ENCODE peak calls at places on chromosomes 11 and 22, in five cellular contexts. One of them, this sample, is unnamed.

GRCh38 chr11:269146-269890 is 8.9 kb upstream of the NLRP6 start:
- DNase-seq in astrocyte of the cerebellum: no peak
- DNase-seq in iPS DF 6.9: no peak
- DNase-seq in fibroblast of lung: no peak
- DNase-seq in heart right ventricle: no peak
- DNase-seq in this sample: no peak

GRCh38 chr11:79193663-79194062 is 247.2 kb downstream of the TENM4 start:
- DNase-seq in iPS DF 6.9: no peak
- DNase-seq in heart right ventricle: no peak
- DNase-seq in astrocyte of the cerebellum: no peak
- DNase-seq in fibroblast of lung: no peak
- DNase-seq in this sample: no peak

GRCh38 chr22:27995801-27996528 is 76.9 kb upstream of the PITPNB start:
- DNase-seq in heart right ventricle: no peak
- DNase-seq in astrocyte of the cerebellum: no peak
- DNase-seq in iPS DF 6.9: no peak
- DNase-seq in fibroblast of lung: no peak
- DNase-seq in this sample: no peak

GRCh38 chr11:64321533-64321932 is 3.6 kb downstream of the PRDX5 start:
- DNase-seq in iPS DF 6.9: no peak
- DNase-seq in heart right ventricle: no peak
- DNase-seq in astrocyte of the cerebellum: peak
- DNase-seq in fibroblast of lung: no peak
- DNase-seq in this sample: no peak

GRCh38 chr11:128732471-128733277 is 38.8 kb downstream of the FLI1 start:
- DNase-seq in heart right ventricle: no peak
- DNase-seq in iPS DF 6.9: no peak
- DNase-seq in astrocyte of the cerebellum: no peak
- DNase-seq in fibroblast of lung: no peak
- DNase-seq in this sample: no peak

GRCh38 chr11:13602844-13603243 is 65.6 kb upstream of the FAR1 start:
- DNase-seq in fibroblast of lung: no peak
- DNase-seq in iPS DF 6.9: no peak
- DNase-seq in astrocyte of the cerebellum: no peak
- DNase-seq in heart right ventricle: no peak
- DNase-seq in this sample: no peak

GRCh38 chr11:64856382-64857227 is 12.2 kb upstream of the CDC42BPG start:
- DNase-seq in iPS DF 6.9: no peak
- DNase-seq in heart right ventricle: peak
- DNase-seq in astrocyte of the cerebellum: no peak
- DNase-seq in fibroblast of lung: peak
- DNase-seq in this sample: no peak

GRCh38 chr11:63536669-63537292 is at the start of gene PLAAT4:
- DNase-seq in fibroblast of lung: peak
- DNase-seq in astrocyte of the cerebellum: peak
- DNase-seq in heart right ventricle: peak
- DNase-seq in iPS DF 6.9: no peak
- DNase-seq in this sample: no peak

GRCh38 chr11:126502982-126503381 is 147.5 kb downstream of the ST3GAL4 start:
- DNase-seq in heart right ventricle: no peak
- DNase-seq in iPS DF 6.9: no peak
- DNase-seq in fibroblast of lung: no peak
- DNase-seq in astrocyte of the cerebellum: no peak
- DNase-seq in this sample: no peak

GRCh38 chr11:1968454-1968995 is 21.4 kb downstream of the MRPL23 start:
- DNase-seq in heart right ventricle: no peak
- DNase-seq in iPS DF 6.9: no peak
- DNase-seq in astrocyte of the cerebellum: no peak
- DNase-seq in fibroblast of lung: no peak
- DNase-seq in this sample: no peak

GRCh38 chr11:134385774-134386565 is 26.1 kb downstream of the B3GAT1 start:
- DNase-seq in iPS DF 6.9: no peak
- DNase-seq in astrocyte of the cerebellum: no peak
- DNase-seq in heart right ventricle: no peak
- DNase-seq in fibroblast of lung: no peak
- DNase-seq in this sample: no peak

GRCh38 chr22:47277511-47277910 is 515.1 kb downstream of the TBC1D22A start:
- DNase-seq in heart right ventricle: no peak
- DNase-seq in fibroblast of lung: no peak
- DNase-seq in iPS DF 6.9: no peak
- DNase-seq in astrocyte of the cerebellum: no peak
- DNase-seq in this sample: no peak

GRCh38 chr11:60711316-60711715 is 11.9 kb downstream of the MS4A8 start:
- DNase-seq in astrocyte of the cerebellum: no peak
- DNase-seq in fibroblast of lung: no peak
- DNase-seq in iPS DF 6.9: no peak
- DNase-seq in heart right ventricle: no peak
- DNase-seq in this sample: no peak

GRCh38 chr11:22680628-22681027 is 14.2 kb downstream of the GAS2 start:
- DNase-seq in heart right ventricle: no peak
- DNase-seq in astrocyte of the cerebellum: no peak
- DNase-seq in fibroblast of lung: no peak
- DNase-seq in iPS DF 6.9: no peak
- DNase-seq in this sample: no peak

GRCh38 chr11:55714982-55715888 is 53.2 kb downstream of the OR4C6 start:
- DNase-seq in astrocyte of the cerebellum: no peak
- DNase-seq in iPS DF 6.9: no peak
- DNase-seq in heart right ventricle: no peak
- DNase-seq in fibroblast of lung: no peak
- DNase-seq in this sample: no peak

GRCh38 chr11:102268083-102268984 is 49.0 kb upstream of the BIRC3 start:
- DNase-seq in heart right ventricle: peak
- DNase-seq in iPS DF 6.9: peak
- DNase-seq in astrocyte of the cerebellum: no peak
- DNase-seq in fibroblast of lung: peak
- DNase-seq in this sample: no peak
- H3K4me3 ChIP-seq in heart right ventricle: peak
- H3K4me3 ChIP-seq in iPS DF 6.9: peak
- H3K4me3 ChIP-seq in astrocyte of the cerebellum: peak
- H3K4me3 ChIP-seq in fibroblast of lung: peak
- H3K4me3 ChIP-seq in this sample: no peak

GRCh38 chr22:36330127-36330526 is 57.6 kb downstream of the MYH9 start:
- DNase-seq in astrocyte of the cerebellum: no peak
- DNase-seq in heart right ventricle: no peak
- DNase-seq in iPS DF 6.9: no peak
- DNase-seq in fibroblast of lung: no peak
- DNase-seq in this sample: no peak
- H3K4me3 ChIP-seq in astrocyte of the cerebellum: no peak
- H3K4me3 ChIP-seq in heart right ventricle: peak
- H3K4me3 ChIP-seq in iPS DF 6.9: no peak
- H3K4me3 ChIP-seq in fibroblast of lung: no peak
- H3K4me3 ChIP-seq in this sample: no peak

GRCh38 chr11:47586043-47586442 is 435 bp upstream of the FAM180B start:
- DNase-seq in iPS DF 6.9: no peak
- DNase-seq in astrocyte of the cerebellum: no peak
- DNase-seq in heart right ventricle: no peak
- DNase-seq in fibroblast of lung: no peak
- DNase-seq in this sample: no peak

GRCh38 chr11:47587733-47588326 is 1.4 kb downstream of the FAM180B start:
- DNase-seq in iPS DF 6.9: no peak
- DNase-seq in astrocyte of the cerebellum: no peak
- DNase-seq in heart right ventricle: peak
- DNase-seq in fibroblast of lung: no peak
- DNase-seq in this sample: no peak

GRCh38 chr11:47587039-47587675 is 679 bp downstream of the FAM180B start:
- DNase-seq in iPS DF 6.9: no peak
- DNase-seq in astrocyte of the cerebellum: no peak
- DNase-seq in heart right ventricle: no peak
- DNase-seq in fibroblast of lung: no peak
- DNase-seq in this sample: no peak

GRCh38 chr11:47583844-47584243 is 2.6 kb upstream of the FAM180B start:
- DNase-seq in fibroblast of lung: no peak
- DNase-seq in iPS DF 6.9: no peak
- DNase-seq in astrocyte of the cerebellum: no peak
- DNase-seq in heart right ventricle: no peak
- DNase-seq in this sample: no peak

GRCh38 chr11:47586456-47586855 is at the start of gene FAM180B:
- DNase-seq in heart right ventricle: no peak
- DNase-seq in iPS DF 6.9: no peak
- DNase-seq in astrocyte of the cerebellum: no peak
- DNase-seq in fibroblast of lung: no peak
- DNase-seq in this sample: no peak
- H3K4me3 ChIP-seq in heart right ventricle: no peak
- H3K4me3 ChIP-seq in iPS DF 6.9: no peak
- H3K4me3 ChIP-seq in astrocyte of the cerebellum: no peak
- H3K4me3 ChIP-seq in fibroblast of lung: no peak
- H3K4me3 ChIP-seq in this sample: no peak

DNA sequence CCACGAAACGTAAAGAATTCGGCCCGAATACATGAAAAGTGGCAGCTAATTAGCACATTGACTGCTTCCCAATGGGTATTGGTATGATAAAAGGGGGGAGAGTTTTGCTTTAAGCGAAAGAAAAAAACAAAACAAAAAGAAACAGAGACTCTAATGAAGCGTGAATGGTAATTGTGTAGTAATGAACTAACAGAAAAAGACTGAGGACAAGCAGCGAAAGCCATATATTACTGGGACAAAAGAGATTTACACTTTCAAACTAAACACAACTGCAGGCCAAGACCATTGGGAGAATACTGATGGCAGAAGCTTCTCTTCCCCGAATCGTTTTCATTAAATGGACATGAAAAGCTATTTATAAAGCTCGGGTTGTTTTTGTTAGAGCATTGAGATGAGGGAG is 2.5 kb downstream of the DBX1 start:
- DNase-seq in iPS DF 6.9: no peak
- DNase-seq in fibroblast of lung: no peak
- DNase-seq in heart right ventricle: no peak
- DNase-seq in astrocyte of the cerebellum: no peak
- DNase-seq in this sample: no peak
- H3K4me3 ChIP-seq in iPS DF 6.9: no peak
- H3K4me3 ChIP-seq in fibroblast of lung: no peak
- H3K4me3 ChIP-seq in heart right ventricle: no peak
- H3K4me3 ChIP-seq in astrocyte of the cerebellum: no peak
- H3K4me3 ChIP-seq in this sample: no peak

GRCh38 chr11:119307974-119308373 is 9.0 kb downstream of the MCAM start:
- DNase-seq in fibroblast of lung: no peak
- DNase-seq in heart right ventricle: no peak
- DNase-seq in astrocyte of the cerebellum: no peak
- DNase-seq in iPS DF 6.9: no peak
- DNase-seq in this sample: no peak

GRCh38 chr11:119307219-119307618 is 9.7 kb downstream of the MCAM start:
- DNase-seq in iPS DF 6.9: no peak
- DNase-seq in fibroblast of lung: peak
- DNase-seq in heart right ventricle: no peak
- DNase-seq in astrocyte of the cerebellum: no peak
- DNase-seq in this sample: no peak

GRCh38 chr11:119310682-119311052 is 6.3 kb downstream of the MCAM start:
- DNase-seq in heart right ventricle: no peak
- DNase-seq in astrocyte of the cerebellum: no peak
- DNase-seq in iPS DF 6.9: no peak
- DNase-seq in fibroblast of lung: no peak
- DNase-seq in this sample: no peak

GRCh38 chr11:119309411-119309810 is 7.5 kb downstream of the MCAM start:
- DNase-seq in fibroblast of lung: no peak
- DNase-seq in astrocyte of the cerebellum: no peak
- DNase-seq in iPS DF 6.9: no peak
- DNase-seq in heart right ventricle: no peak
- DNase-seq in this sample: no peak

DNA sequence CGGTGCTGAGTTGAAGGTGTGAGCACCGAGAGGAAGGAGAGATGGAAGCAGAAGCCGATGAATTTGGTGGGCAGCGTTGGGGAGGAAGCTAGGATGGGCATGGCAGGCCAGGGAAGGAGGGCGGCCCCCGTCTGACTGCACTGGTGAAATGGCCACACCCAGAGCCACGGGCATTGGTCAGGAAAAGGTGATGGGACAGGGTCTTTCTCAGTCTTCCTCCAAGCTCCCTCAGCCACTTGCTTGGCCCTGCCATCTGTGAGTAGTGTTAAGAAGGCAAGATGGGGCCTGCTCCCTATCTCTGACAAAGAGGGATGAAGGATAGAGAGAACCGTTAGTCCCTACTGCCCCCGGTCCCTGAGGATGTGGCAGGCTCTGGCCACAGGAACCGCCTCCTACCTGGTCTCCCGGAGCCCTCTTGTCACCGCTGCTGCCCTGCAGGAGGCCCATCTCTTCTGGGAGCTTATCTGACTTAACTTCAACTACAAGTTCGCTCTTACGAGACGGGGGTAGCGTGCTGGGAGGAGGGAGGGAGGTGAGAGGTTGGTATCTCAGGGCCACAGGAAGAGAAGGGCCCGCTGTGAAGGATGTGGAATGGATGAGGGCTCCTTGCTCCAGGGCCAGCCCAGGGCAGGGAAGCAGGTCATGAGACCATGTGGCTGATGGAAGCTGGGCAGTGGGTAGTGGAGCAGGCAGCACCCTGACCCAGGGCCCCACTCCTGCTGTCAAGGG is 6.8 kb downstream of the MCAM start:
- DNase-seq in heart right ventricle: no peak
- DNase-seq in fibroblast of lung: no peak
- DNase-seq in iPS DF 6.9: no peak
- DNase-seq in astrocyte of the cerebellum: no peak
- DNase-seq in this sample: no peak
- H3K4me3 ChIP-seq in heart right ventricle: no peak
- H3K4me3 ChIP-seq in fibroblast of lung: no peak
- H3K4me3 ChIP-seq in iPS DF 6.9: no peak
- H3K4me3 ChIP-seq in astrocyte of the cerebellum: no peak
- H3K4me3 ChIP-seq in this sample: no peak

This sample was measured in HFF-Myc.